ENCODE peak calls at places on chromosomes 6 and 20, in nine cellular contexts. One of them, this sample, is unnamed.

GRCh38 chr20:23407770-23408467 is 13.4 kb downstream of the NAPB start:
- DNase-seq in heart left ventricle: no peak
- DNase-seq in endothelial cell of umbilical vein: no peak
- DNase-seq in uterus: no peak
- DNase-seq in adrenal gland: no peak
- DNase-seq in H1: no peak
- DNase-seq in IMR-90: no peak
- DNase-seq in ovary: no peak
- DNase-seq in HCT116: no peak
- DNase-seq in this sample: no peak

GRCh38 chr6:52877168-52877567 is 32.3 kb downstream of the GSTA3 start:
- DNase-seq in heart left ventricle: no peak
- DNase-seq in endothelial cell of umbilical vein: no peak
- DNase-seq in uterus: no peak
- DNase-seq in adrenal gland: no peak
- DNase-seq in H1: no peak
- DNase-seq in IMR-90: peak; percentile 96
- DNase-seq in ovary: no peak
- DNase-seq in HCT116: peak; percentile 29
- DNase-seq in this sample: no peak

GRCh38 chr6:34514593-34515472 is 41.3 kb downstream of the SPDEF start:
- DNase-seq in heart left ventricle: no peak
- DNase-seq in endothelial cell of umbilical vein: no peak
- DNase-seq in uterus: peak; percentile 31
- DNase-seq in adrenal gland: no peak
- DNase-seq in H1: peak; percentile 74
- DNase-seq in IMR-90: peak; percentile 57
- DNase-seq in ovary: peak; percentile 62
- DNase-seq in HCT116: no peak
- DNase-seq in this sample: peak; percentile 47

GRCh38 chr6:4928426-4928825 is 75.4 kb downstream of the RPP40 start:
- DNase-seq in heart left ventricle: no peak
- DNase-seq in endothelial cell of umbilical vein: no peak
- DNase-seq in uterus: no peak
- DNase-seq in adrenal gland: no peak
- DNase-seq in H1: no peak
- DNase-seq in IMR-90: peak; percentile 55
- DNase-seq in ovary: no peak
- DNase-seq in HCT116: no peak
- DNase-seq in this sample: no peak

GRCh38 chr20:9054176-9054575 is 14.7 kb upstream of the PLCB4 start:
- DNase-seq in heart left ventricle: no peak
- DNase-seq in endothelial cell of umbilical vein: no peak
- DNase-seq in uterus: no peak
- DNase-seq in adrenal gland: no peak
- DNase-seq in H1: no peak
- DNase-seq in IMR-90: peak; percentile 86
- DNase-seq in ovary: no peak
- DNase-seq in HCT116: no peak
- DNase-seq in this sample: no peak

GRCh38 chr20:32650545-32650944 is 23.2 kb downstream of the C20orf203 start:
- DNase-seq in heart left ventricle: no peak
- DNase-seq in endothelial cell of umbilical vein: no peak
- DNase-seq in uterus: no peak
- DNase-seq in adrenal gland: no peak
- DNase-seq in H1: no peak
- DNase-seq in IMR-90: no peak
- DNase-seq in ovary: no peak
- DNase-seq in HCT116: no peak
- DNase-seq in this sample: no peak

GRCh38 chr20:57223648-57224489 is 42.6 kb downstream of the BMP7 start:
- DNase-seq in heart left ventricle: no peak
- DNase-seq in endothelial cell of umbilical vein: no peak
- DNase-seq in uterus: peak; percentile 31
- DNase-seq in adrenal gland: peak; percentile 51
- DNase-seq in H1: no peak
- DNase-seq in IMR-90: no peak
- DNase-seq in ovary: no peak
- DNase-seq in HCT116: no peak
- DNase-seq in this sample: no peak

GRCh38 chr6:36733300-36733699 is 35.7 kb downstream of the RAB44 start:
- DNase-seq in heart left ventricle: no peak
- DNase-seq in endothelial cell of umbilical vein: no peak
- DNase-seq in uterus: no peak
- DNase-seq in adrenal gland: no peak
- DNase-seq in H1: no peak
- DNase-seq in IMR-90: no peak
- DNase-seq in ovary: no peak
- DNase-seq in HCT116: no peak
- DNase-seq in this sample: no peak

GRCh38 chr6:50959081-50959641 is 140.5 kb downstream of the TFAP2B start:
- DNase-seq in heart left ventricle: no peak
- DNase-seq in endothelial cell of umbilical vein: no peak
- DNase-seq in uterus: no peak
- DNase-seq in adrenal gland: no peak
- DNase-seq in H1: no peak
- DNase-seq in IMR-90: no peak
- DNase-seq in ovary: no peak
- DNase-seq in HCT116: no peak
- DNase-seq in this sample: no peak

GRCh38 chr20:4053516-4053919 is 38.2 kb upstream of the RNF24 start:
- DNase-seq in heart left ventricle: no peak
- DNase-seq in endothelial cell of umbilical vein: no peak
- DNase-seq in uterus: no peak
- DNase-seq in adrenal gland: no peak
- DNase-seq in H1: no peak
- DNase-seq in IMR-90: no peak
- DNase-seq in ovary: no peak
- DNase-seq in HCT116: no peak
- DNase-seq in this sample: no peak

GRCh38 chr6:7260291-7261029 is 52.5 kb downstream of the SSR1 start:
- DNase-seq in heart left ventricle: no peak
- DNase-seq in endothelial cell of umbilical vein: no peak
- DNase-seq in uterus: no peak
- DNase-seq in adrenal gland: no peak
- DNase-seq in H1: no peak
- DNase-seq in IMR-90: no peak
- DNase-seq in ovary: no peak
- DNase-seq in HCT116: no peak
- DNase-seq in this sample: no peak

GRCh38 chr6:7262037-7262461 is 51.0 kb downstream of the SSR1 start:
- DNase-seq in heart left ventricle: peak; percentile 39
- DNase-seq in endothelial cell of umbilical vein: no peak
- DNase-seq in uterus: no peak
- DNase-seq in adrenal gland: peak; percentile 73
- DNase-seq in H1: peak; percentile 86
- DNase-seq in IMR-90: no peak
- DNase-seq in ovary: no peak
- DNase-seq in HCT116: no peak
- DNase-seq in this sample: peak; percentile 42

GRCh38 chr6:7264041-7264440 is 49.0 kb downstream of the SSR1 start:
- DNase-seq in heart left ventricle: peak; percentile 18
- DNase-seq in endothelial cell of umbilical vein: no peak
- DNase-seq in uterus: no peak
- DNase-seq in adrenal gland: no peak
- DNase-seq in H1: no peak
- DNase-seq in IMR-90: no peak
- DNase-seq in ovary: no peak
- DNase-seq in HCT116: no peak
- DNase-seq in this sample: no peak

GRCh38 chr6:7262746-7263335 is 50.2 kb downstream of the SSR1 start:
- DNase-seq in heart left ventricle: peak; percentile 10
- DNase-seq in endothelial cell of umbilical vein: no peak
- DNase-seq in uterus: no peak
- DNase-seq in adrenal gland: peak; percentile 7
- DNase-seq in H1: no peak
- DNase-seq in IMR-90: no peak
- DNase-seq in ovary: no peak
- DNase-seq in HCT116: no peak
- DNase-seq in this sample: no peak

GRCh38 chr6:7261030-7261841 is 51.8 kb downstream of the SSR1 start:
- DNase-seq in heart left ventricle: peak; percentile 86
- DNase-seq in endothelial cell of umbilical vein: peak; percentile 86
- DNase-seq in uterus: peak; percentile 71
- DNase-seq in adrenal gland: peak; percentile 93
- DNase-seq in H1: peak; percentile 90
- DNase-seq in IMR-90: peak; percentile 80
- DNase-seq in ovary: peak; percentile 77
- DNase-seq in HCT116: peak; percentile 65
- DNase-seq in this sample: peak; percentile 95
- TF ChIP-seq POLR2A in heart left ventricle: peak; percentile 87
- TF ChIP-seq POLR2A in endothelial cell of umbilical vein: peak; percentile 86
- TF ChIP-seq POLR2A in uterus: peak; percentile 66
- TF ChIP-seq POLR2A in adrenal gland: peak; percentile 97
- TF ChIP-seq POLR2A in H1: no peak
- TF ChIP-seq POLR2A in IMR-90: peak; percentile 61
- TF ChIP-seq POLR2A in ovary: no peak
- TF ChIP-seq POLR2A in HCT116: peak; percentile 65
- TF ChIP-seq POLR2A in this sample: peak; percentile 78

GRCh38 chr6:13576017-13576416 is 1.6 kb downstream of the SIRT5 start:
- DNase-seq in heart left ventricle: no peak
- DNase-seq in endothelial cell of umbilical vein: no peak
- DNase-seq in uterus: no peak
- DNase-seq in adrenal gland: no peak
- DNase-seq in H1: no peak
- DNase-seq in IMR-90: no peak
- DNase-seq in ovary: no peak
- DNase-seq in HCT116: no peak
- DNase-seq in this sample: no peak

GRCh38 chr6:13574149-13574570 is 241 bp upstream of the SIRT5 start:
- DNase-seq in heart left ventricle: peak; percentile 94
- DNase-seq in endothelial cell of umbilical vein: peak; percentile 96
- DNase-seq in uterus: peak; percentile 86
- DNase-seq in adrenal gland: peak; percentile 95
- DNase-seq in H1: peak; percentile 91
- DNase-seq in IMR-90: peak; percentile 90
- DNase-seq in ovary: peak; percentile 86
- DNase-seq in HCT116: peak; percentile 86
- DNase-seq in this sample: peak; percentile 98

GRCh38 chr6:13575377-13575775 is 975 bp downstream of the SIRT5 start:
- DNase-seq in heart left ventricle: no peak
- DNase-seq in endothelial cell of umbilical vein: no peak
- DNase-seq in uterus: no peak
- DNase-seq in adrenal gland: no peak
- DNase-seq in H1: no peak
- DNase-seq in IMR-90: no peak
- DNase-seq in ovary: no peak
- DNase-seq in HCT116: no peak
- DNase-seq in this sample: no peak

GRCh38 chr6:13573669-13574110 is 711 bp upstream of the SIRT5 start:
- DNase-seq in heart left ventricle: peak; percentile 36
- DNase-seq in endothelial cell of umbilical vein: peak; percentile 48
- DNase-seq in uterus: peak; percentile 28
- DNase-seq in adrenal gland: peak; percentile 63
- DNase-seq in H1: no peak
- DNase-seq in IMR-90: peak; percentile 46
- DNase-seq in ovary: peak; percentile 40
- DNase-seq in HCT116: peak; percentile 18
- DNase-seq in this sample: peak; percentile 54

DNA sequence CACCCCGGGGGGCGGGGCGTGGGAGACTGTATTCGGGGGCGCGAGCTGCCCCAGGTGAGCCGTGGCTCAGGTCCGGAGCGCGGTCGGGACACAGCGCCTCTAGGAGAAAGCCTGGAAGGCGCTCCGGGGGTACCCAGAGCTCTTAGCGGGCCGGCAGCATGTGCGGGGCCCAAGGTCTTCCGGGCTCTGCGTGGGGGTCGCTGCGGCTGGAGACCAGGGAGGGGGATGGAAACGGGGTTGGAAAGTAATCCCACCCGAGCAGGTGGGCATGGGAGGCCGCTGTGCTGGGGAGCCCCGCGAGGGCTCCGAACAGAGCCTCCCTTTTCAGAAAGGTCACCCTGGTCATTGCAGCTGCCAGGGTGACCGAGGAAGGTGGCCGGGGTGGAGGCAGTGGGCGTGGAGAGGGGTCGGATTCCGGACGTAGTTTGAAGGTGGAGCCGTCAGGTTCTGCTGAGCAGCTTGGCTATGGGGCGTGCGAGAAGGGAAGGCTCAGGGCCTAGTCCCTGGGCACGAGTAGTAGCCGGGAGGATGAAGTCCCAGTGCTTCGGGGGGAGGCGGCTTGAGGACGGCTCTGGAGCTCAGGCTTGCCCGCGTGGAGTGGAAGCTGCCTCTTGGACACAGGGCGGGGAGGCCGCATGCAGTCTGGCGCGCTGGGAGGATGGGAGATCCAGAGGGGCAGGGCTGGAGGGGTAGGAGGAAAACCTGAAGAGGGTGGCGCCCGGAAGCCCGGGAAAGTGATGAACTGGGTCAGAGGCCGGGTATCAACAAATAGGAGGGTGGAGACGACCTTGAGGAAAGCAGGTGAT is at the start of gene SIRT5:
- DNase-seq in heart left ventricle: peak; percentile 82
- DNase-seq in endothelial cell of umbilical vein: peak; percentile 82
- DNase-seq in uterus: peak; percentile 68
- DNase-seq in adrenal gland: peak; percentile 85
- DNase-seq in H1: peak; percentile 88
- DNase-seq in IMR-90: peak; percentile 77
- DNase-seq in ovary: peak; percentile 71
- DNase-seq in HCT116: peak; percentile 85
- DNase-seq in this sample: peak; percentile 91
- TF ChIP-seq POLR2A in heart left ventricle: peak; percentile 86
- TF ChIP-seq POLR2A in endothelial cell of umbilical vein: no peak
- TF ChIP-seq POLR2A in uterus: peak; percentile 52
- TF ChIP-seq POLR2A in adrenal gland: peak; percentile 54
- TF ChIP-seq POLR2A in H1: peak; percentile 51
- TF ChIP-seq POLR2A in IMR-90: peak; percentile 46
- TF ChIP-seq POLR2A in ovary: peak; percentile 58
- TF ChIP-seq POLR2A in HCT116: peak; percentile 88
- TF ChIP-seq POLR2A in this sample: peak; percentile 92

GRCh38 chr20:43590036-43590391 is 723 bp upstream of the IFT52 start:
- DNase-seq in heart left ventricle: no peak
- DNase-seq in endothelial cell of umbilical vein: no peak
- DNase-seq in uterus: peak; percentile 16
- DNase-seq in adrenal gland: no peak
- DNase-seq in H1: peak; percentile 50
- DNase-seq in IMR-90: no peak
- DNase-seq in ovary: peak; percentile 22
- DNase-seq in HCT116: no peak
- DNase-seq in this sample: no peak
- TF ChIP-seq POLR2A in heart left ventricle: no peak
- TF ChIP-seq POLR2A in endothelial cell of umbilical vein: no peak
- TF ChIP-seq POLR2A in uterus: no peak
- TF ChIP-seq POLR2A in adrenal gland: no peak
- TF ChIP-seq POLR2A in H1: no peak
- TF ChIP-seq POLR2A in IMR-90: no peak
- TF ChIP-seq POLR2A in ovary: no peak
- TF ChIP-seq POLR2A in HCT116: no peak
- TF ChIP-seq POLR2A in this sample: no peak

GRCh38 chr6:138107078-138107751 is at the start of gene PERP:
- DNase-seq in heart left ventricle: peak; percentile 67
- DNase-seq in endothelial cell of umbilical vein: peak; percentile 45
- DNase-seq in uterus: peak; percentile 65
- DNase-seq in adrenal gland: peak; percentile 72
- DNase-seq in H1: peak; percentile 70
- DNase-seq in IMR-90: peak; percentile 38
- DNase-seq in ovary: peak; percentile 61
- DNase-seq in HCT116: peak; percentile 57
- DNase-seq in this sample: peak; percentile 89
- TF ChIP-seq POLR2A in heart left ventricle: peak; percentile 60
- TF ChIP-seq POLR2A in endothelial cell of umbilical vein: peak; percentile 61
- TF ChIP-seq POLR2A in uterus: peak; percentile 22
- TF ChIP-seq POLR2A in adrenal gland: peak; percentile 76
- TF ChIP-seq POLR2A in H1: no peak
- TF ChIP-seq POLR2A in IMR-90: peak; percentile 58
- TF ChIP-seq POLR2A in ovary: no peak
- TF ChIP-seq POLR2A in HCT116: peak; percentile 78
- TF ChIP-seq POLR2A in this sample: peak; percentile 94

GRCh38 chr20:1334761-1335160 is 5.8 kb upstream of the SDCBP2 start:
- DNase-seq in heart left ventricle: no peak
- DNase-seq in endothelial cell of umbilical vein: no peak
- DNase-seq in uterus: no peak
- DNase-seq in adrenal gland: no peak
- DNase-seq in H1: peak; percentile 39
- DNase-seq in IMR-90: no peak
- DNase-seq in ovary: peak; percentile 7
- DNase-seq in HCT116: peak; percentile 27
- DNase-seq in this sample: no peak
- TF ChIP-seq POLR2A in heart left ventricle: no peak
- TF ChIP-seq POLR2A in endothelial cell of umbilical vein: no peak
- TF ChIP-seq POLR2A in uterus: no peak
- TF ChIP-seq POLR2A in adrenal gland: no peak
- TF ChIP-seq POLR2A in H1: no peak
- TF ChIP-seq POLR2A in IMR-90: no peak
- TF ChIP-seq POLR2A in ovary: no peak
- TF ChIP-seq POLR2A in HCT116: no peak
- TF ChIP-seq POLR2A in this sample: no peak

This sample was measured in right lobe of liver.